ENCODE peak calls at places on chromosomes 2 and 18, in four cellular contexts. T, R, X and J are unnamed samples.

GRCh38 chr2:96207073-96207777 is 1.4 kb downstream of the STARD7 start:
- DNase-seq in X (no peak), T (no peak), R (no peak), J (no peak)

GRCh38 chr2:69917854-69918253 is 2.9 kb downstream of the MXD1 start:
- DNase-seq in T (no peak), X (no peak), R (no peak), J (no peak)

GRCh38 chr2:229672021-229672420 is 42.3 kb downstream of the DNER start:
- DNase-seq in R (no peak), T (no peak), X (no peak), J (no peak)

GRCh38 chr2:174495365-174496012 is 8.7 kb upstream of the GPR155 start:
- DNase-seq in T (no peak), R (no peak), X (no peak), J (no peak)

GRCh38 chr2:227374158-227374557 is 4.9 kb downstream of the TM4SF20 start:
- DNase-seq in T (no peak), R (no peak), X (no peak), J (no peak)

GRCh38 chr2:2547451-2547850 is 216.4 kb upstream of the MYT1L start:
- DNase-seq in R (no peak), T (no peak), X (no peak), J (no peak)

GRCh38 chr18:9757851-9758587 is 49.9 kb downstream of the RAB31 start:
- DNase-seq in R (no peak), T (no peak), X (no peak), J (no peak)

GRCh38 chr2:190841707-190842505 is 38.7 kb upstream of the GLS start:
- DNase-seq in T (no peak), R (no peak), X (no peak), J (no peak)

GRCh38 chr18:63430526-63430925 is 8.2 kb upstream of the VPS4B start:
- DNase-seq in T (no peak), X (no peak), R (no peak), J (no peak)